ENCODE peak calls at places on chromosomes 13 and 19, in eight cellular contexts. One of them, this sample, is unnamed.

GRCh38 chr13:40271511-40271910 is 394.9 kb downstream of the FOXO1 start:
- DNase-seq in pons: peak; percentile 9
- DNase-seq in neural crest cell: no peak
- DNase-seq in H54: no peak
- DNase-seq in substantia nigra: no peak
- DNase-seq in naive thymus-derived CD8-positive, alpha-beta T cell: no peak
- DNase-seq in lower lobe of right lung: peak; percentile 46
- DNase-seq in GM04504: no peak
- DNase-seq in this sample: no peak

GRCh38 chr13:44710576-44710975 is 134.4 kb upstream of the TSC22D1 start:
- DNase-seq in lower lobe of right lung: no peak
- DNase-seq in H54: peak; percentile 44
- DNase-seq in substantia nigra: no peak
- DNase-seq in GM04504: peak; percentile 51
- DNase-seq in naive thymus-derived CD8-positive, alpha-beta T cell: no peak
- DNase-seq in pons: no peak
- DNase-seq in neural crest cell: no peak
- DNase-seq in this sample: no peak

GRCh38 chr19:14383898-14384669 is 2.8 kb downstream of the ADGRE5 start:
- DNase-seq in pons: peak; percentile 54
- DNase-seq in neural crest cell: no peak
- DNase-seq in H54: peak; percentile 71
- DNase-seq in GM04504: peak; percentile 26
- DNase-seq in naive thymus-derived CD8-positive, alpha-beta T cell: peak; percentile 79
- DNase-seq in substantia nigra: peak; percentile 5
- DNase-seq in lower lobe of right lung: peak; percentile 65
- DNase-seq in this sample: no peak

GRCh38 chr13:97425570-97425969 is 8.4 kb upstream of the RAP2A start:
- DNase-seq in H54: no peak
- DNase-seq in naive thymus-derived CD8-positive, alpha-beta T cell: no peak
- DNase-seq in pons: no peak
- DNase-seq in neural crest cell: no peak
- DNase-seq in lower lobe of right lung: no peak
- DNase-seq in substantia nigra: no peak
- DNase-seq in GM04504: no peak
- DNase-seq in this sample: no peak

GRCh38 chr13:27362064-27362751 is 62.2 kb upstream of the GTF3A start:
- DNase-seq in naive thymus-derived CD8-positive, alpha-beta T cell: peak; percentile 88
- DNase-seq in substantia nigra: peak; percentile 44
- DNase-seq in GM04504: peak; percentile 40
- DNase-seq in H54: peak; percentile 72
- DNase-seq in pons: peak; percentile 75
- DNase-seq in lower lobe of right lung: peak; percentile 90
- DNase-seq in neural crest cell: peak; percentile 93
- DNase-seq in this sample: peak; percentile 85

GRCh38 chr13:44661936-44662335 is 85.8 kb upstream of the TSC22D1 start:
- DNase-seq in naive thymus-derived CD8-positive, alpha-beta T cell: no peak
- DNase-seq in substantia nigra: no peak
- DNase-seq in lower lobe of right lung: no peak
- DNase-seq in neural crest cell: no peak
- DNase-seq in GM04504: no peak
- DNase-seq in H54: no peak
- DNase-seq in pons: no peak
- DNase-seq in this sample: no peak

GRCh38 chr13:110103026-110103425 is 203.9 kb downstream of the COL4A1 start:
- DNase-seq in substantia nigra: no peak
- DNase-seq in naive thymus-derived CD8-positive, alpha-beta T cell: no peak
- DNase-seq in H54: no peak
- DNase-seq in pons: no peak
- DNase-seq in GM04504: no peak
- DNase-seq in neural crest cell: no peak
- DNase-seq in lower lobe of right lung: no peak
- DNase-seq in this sample: no peak

GRCh38 chr13:29761815-29762214 is 88.6 kb downstream of the UBL3 start:
- DNase-seq in pons: no peak
- DNase-seq in naive thymus-derived CD8-positive, alpha-beta T cell: no peak
- DNase-seq in substantia nigra: no peak
- DNase-seq in lower lobe of right lung: no peak
- DNase-seq in H54: no peak
- DNase-seq in GM04504: no peak
- DNase-seq in neural crest cell: no peak
- DNase-seq in this sample: no peak

GRCh38 chr19:1445932-1446712 is 3.8 kb upstream of the APC2 start:
- DNase-seq in substantia nigra: no peak
- DNase-seq in GM04504: no peak
- DNase-seq in neural crest cell: peak; percentile 73
- DNase-seq in lower lobe of right lung: no peak
- DNase-seq in pons: no peak
- DNase-seq in naive thymus-derived CD8-positive, alpha-beta T cell: no peak
- DNase-seq in H54: peak; percentile 92
- DNase-seq in this sample: peak; percentile 77

GRCh38 chr13:72023895-72024294 is 156.9 kb upstream of the DACH1 start:
- DNase-seq in H54: no peak
- DNase-seq in GM04504: no peak
- DNase-seq in pons: no peak
- DNase-seq in lower lobe of right lung: no peak
- DNase-seq in naive thymus-derived CD8-positive, alpha-beta T cell: no peak
- DNase-seq in neural crest cell: no peak
- DNase-seq in substantia nigra: no peak
- DNase-seq in this sample: no peak

GRCh38 chr13:100667894-100668293 is 6.7 kb downstream of the TMTC4 start:
- DNase-seq in neural crest cell: no peak
- DNase-seq in H54: no peak
- DNase-seq in lower lobe of right lung: no peak
- DNase-seq in pons: no peak
- DNase-seq in naive thymus-derived CD8-positive, alpha-beta T cell: no peak
- DNase-seq in GM04504: no peak
- DNase-seq in substantia nigra: no peak
- DNase-seq in this sample: peak; percentile 61

GRCh38 chr13:62781866-62782265 is 1366.2 kb upstream of the PCDH20 start:
- DNase-seq in H54: no peak
- DNase-seq in naive thymus-derived CD8-positive, alpha-beta T cell: no peak
- DNase-seq in pons: no peak
- DNase-seq in lower lobe of right lung: no peak
- DNase-seq in neural crest cell: no peak
- DNase-seq in GM04504: no peak
- DNase-seq in substantia nigra: no peak
- DNase-seq in this sample: no peak

GRCh38 chr19:46016426-46017094 is 6.3 kb downstream of the PGLYRP1 start:
- DNase-seq in lower lobe of right lung: peak; percentile 89
- DNase-seq in pons: peak; percentile 56
- DNase-seq in naive thymus-derived CD8-positive, alpha-beta T cell: peak; percentile 85
- DNase-seq in substantia nigra: peak; percentile 73
- DNase-seq in H54: peak; percentile 68
- DNase-seq in neural crest cell: peak; percentile 86
- DNase-seq in GM04504: peak; percentile 37
- DNase-seq in this sample: peak; percentile 85

GRCh38 chr13:39616087-39616694 is 13.2 kb upstream of the LHFPL6 start:
- DNase-seq in GM04504: peak; percentile 28
- DNase-seq in neural crest cell: peak; percentile 54
- DNase-seq in H54: peak; percentile 11
- DNase-seq in lower lobe of right lung: no peak
- DNase-seq in naive thymus-derived CD8-positive, alpha-beta T cell: peak; percentile 64
- DNase-seq in pons: peak; percentile 82
- DNase-seq in substantia nigra: no peak
- DNase-seq in this sample: peak; percentile 88

GRCh38 chr13:100395698-100396373 is 192.8 kb downstream of the GGACT start:
- DNase-seq in naive thymus-derived CD8-positive, alpha-beta T cell: no peak
- DNase-seq in pons: no peak
- DNase-seq in GM04504: no peak
- DNase-seq in substantia nigra: no peak
- DNase-seq in neural crest cell: no peak
- DNase-seq in lower lobe of right lung: no peak
- DNase-seq in H54: no peak
- DNase-seq in this sample: no peak

This sample was measured in G401.